ENCODE peak calls at places on chromosomes 16 and 17, in ten cellular contexts. One of them, this sample, is unnamed.

GRCh38 chr17:63826468-63827001 is 696 bp upstream of the PSMC5 start:
- DNase-seq in colonic mucosa: no peak
- DNase-seq in non-pigmented ciliary epithelial cell: no peak
- DNase-seq in HTR-8/SVneo: peak; percentile 42
- DNase-seq in stimulated activated CD4-positive, alpha-beta T cell treated with anti-CD3 and anti-CD28 coated beads, Interleukin-1b, Interleukin-23, amount 100 ng/mL, for 24 hours: no peak
- DNase-seq in stimulated activated naive CD8-positive, alpha-beta T cell treated with anti-CD3 and anti-CD28 coated beads, Interleukin-15, Interleukin-2, amounts not matched to agents 100 U/mL and 50 U/mL, for 24 hours: no peak
- DNase-seq in thoracic aorta: no peak
- DNase-seq in activated naive CD4-positive, alpha-beta T cell: no peak
- DNase-seq in activated CD8-positive, alpha-beta memory T cell treated with anti-CD3 and anti-CD28 coated beads for 1 hour: no peak
- DNase-seq in NCI-H345: no peak
- DNase-seq in this sample: no peak

GRCh38 chr17:3927628-3928010 is 11.4 kb upstream of the P2RX1 start:
- DNase-seq in activated CD8-positive, alpha-beta memory T cell treated with anti-CD3 and anti-CD28 coated beads for 1 hour: no peak
- DNase-seq in stimulated activated naive CD8-positive, alpha-beta T cell treated with anti-CD3 and anti-CD28 coated beads, Interleukin-15, Interleukin-2, amounts not matched to agents 100 U/mL and 50 U/mL, for 24 hours: no peak
- DNase-seq in thoracic aorta: no peak
- DNase-seq in non-pigmented ciliary epithelial cell: no peak
- DNase-seq in HTR-8/SVneo: no peak
- DNase-seq in stimulated activated CD4-positive, alpha-beta T cell treated with anti-CD3 and anti-CD28 coated beads, Interleukin-1b, Interleukin-23, amount 100 ng/mL, for 24 hours: no peak
- DNase-seq in colonic mucosa: no peak
- DNase-seq in activated naive CD4-positive, alpha-beta T cell: no peak
- DNase-seq in NCI-H345: no peak
- DNase-seq in this sample: no peak

GRCh38 chr17:77965354-77965753 is 6.9 kb downstream of the TNRC6C start:
- DNase-seq in NCI-H345: no peak
- DNase-seq in thoracic aorta: no peak
- DNase-seq in non-pigmented ciliary epithelial cell: no peak
- DNase-seq in stimulated activated naive CD8-positive, alpha-beta T cell treated with anti-CD3 and anti-CD28 coated beads, Interleukin-15, Interleukin-2, amounts not matched to agents 100 U/mL and 50 U/mL, for 24 hours: no peak
- DNase-seq in stimulated activated CD4-positive, alpha-beta T cell treated with anti-CD3 and anti-CD28 coated beads, Interleukin-1b, Interleukin-23, amount 100 ng/mL, for 24 hours: no peak
- DNase-seq in colonic mucosa: no peak
- DNase-seq in HTR-8/SVneo: no peak
- DNase-seq in activated naive CD4-positive, alpha-beta T cell: no peak
- DNase-seq in activated CD8-positive, alpha-beta memory T cell treated with anti-CD3 and anti-CD28 coated beads for 1 hour: no peak
- DNase-seq in this sample: no peak

GRCh38 chr16:58499615-58500328 is at the start of gene NDRG4:
- DNase-seq in activated CD8-positive, alpha-beta memory T cell treated with anti-CD3 and anti-CD28 coated beads for 1 hour: no peak
- DNase-seq in stimulated activated naive CD8-positive, alpha-beta T cell treated with anti-CD3 and anti-CD28 coated beads, Interleukin-15, Interleukin-2, amounts not matched to agents 100 U/mL and 50 U/mL, for 24 hours: peak; percentile 47
- DNase-seq in non-pigmented ciliary epithelial cell: peak; percentile 55
- DNase-seq in activated naive CD4-positive, alpha-beta T cell: no peak
- DNase-seq in thoracic aorta: no peak
- DNase-seq in colonic mucosa: peak; percentile 54
- DNase-seq in stimulated activated CD4-positive, alpha-beta T cell treated with anti-CD3 and anti-CD28 coated beads, Interleukin-1b, Interleukin-23, amount 100 ng/mL, for 24 hours: no peak
- DNase-seq in HTR-8/SVneo: peak; percentile 83
- DNase-seq in NCI-H345: peak; percentile 94
- DNase-seq in this sample: peak; percentile 86

GRCh38 chr17:48645639-48646182 is 19.6 kb upstream of the HOXB9 start:
- DNase-seq in activated CD8-positive, alpha-beta memory T cell treated with anti-CD3 and anti-CD28 coated beads for 1 hour: no peak
- DNase-seq in colonic mucosa: peak; percentile 32
- DNase-seq in HTR-8/SVneo: no peak
- DNase-seq in stimulated activated CD4-positive, alpha-beta T cell treated with anti-CD3 and anti-CD28 coated beads, Interleukin-1b, Interleukin-23, amount 100 ng/mL, for 24 hours: no peak
- DNase-seq in NCI-H345: no peak
- DNase-seq in stimulated activated naive CD8-positive, alpha-beta T cell treated with anti-CD3 and anti-CD28 coated beads, Interleukin-15, Interleukin-2, amounts not matched to agents 100 U/mL and 50 U/mL, for 24 hours: no peak
- DNase-seq in thoracic aorta: no peak
- DNase-seq in non-pigmented ciliary epithelial cell: no peak
- DNase-seq in activated naive CD4-positive, alpha-beta T cell: no peak
- DNase-seq in this sample: no peak

GRCh38 chr16:4701791-4702465 is 8.6 kb downstream of the NUDT16L1 start:
- DNase-seq in non-pigmented ciliary epithelial cell: no peak
- DNase-seq in activated naive CD4-positive, alpha-beta T cell: no peak
- DNase-seq in thoracic aorta: no peak
- DNase-seq in stimulated activated CD4-positive, alpha-beta T cell treated with anti-CD3 and anti-CD28 coated beads, Interleukin-1b, Interleukin-23, amount 100 ng/mL, for 24 hours: no peak
- DNase-seq in HTR-8/SVneo: no peak
- DNase-seq in colonic mucosa: peak; percentile 62
- DNase-seq in activated CD8-positive, alpha-beta memory T cell treated with anti-CD3 and anti-CD28 coated beads for 1 hour: no peak
- DNase-seq in stimulated activated naive CD8-positive, alpha-beta T cell treated with anti-CD3 and anti-CD28 coated beads, Interleukin-15, Interleukin-2, amounts not matched to agents 100 U/mL and 50 U/mL, for 24 hours: no peak
- DNase-seq in NCI-H345: no peak
- DNase-seq in this sample: no peak

GRCh38 chr17:78610951-78611511 is 33.8 kb upstream of the DNAH17 start:
- DNase-seq in stimulated activated CD4-positive, alpha-beta T cell treated with anti-CD3 and anti-CD28 coated beads, Interleukin-1b, Interleukin-23, amount 100 ng/mL, for 24 hours: no peak
- DNase-seq in thoracic aorta: no peak
- DNase-seq in activated naive CD4-positive, alpha-beta T cell: no peak
- DNase-seq in non-pigmented ciliary epithelial cell: no peak
- DNase-seq in NCI-H345: no peak
- DNase-seq in stimulated activated naive CD8-positive, alpha-beta T cell treated with anti-CD3 and anti-CD28 coated beads, Interleukin-15, Interleukin-2, amounts not matched to agents 100 U/mL and 50 U/mL, for 24 hours: no peak
- DNase-seq in activated CD8-positive, alpha-beta memory T cell treated with anti-CD3 and anti-CD28 coated beads for 1 hour: no peak
- DNase-seq in colonic mucosa: no peak
- DNase-seq in HTR-8/SVneo: no peak
- DNase-seq in this sample: no peak

GRCh38 chr17:58318627-58319180 is 9.9 kb downstream of the TSPOAP1 start:
- DNase-seq in activated CD8-positive, alpha-beta memory T cell treated with anti-CD3 and anti-CD28 coated beads for 1 hour: no peak
- DNase-seq in colonic mucosa: no peak
- DNase-seq in HTR-8/SVneo: no peak
- DNase-seq in stimulated activated CD4-positive, alpha-beta T cell treated with anti-CD3 and anti-CD28 coated beads, Interleukin-1b, Interleukin-23, amount 100 ng/mL, for 24 hours: no peak
- DNase-seq in activated naive CD4-positive, alpha-beta T cell: no peak
- DNase-seq in non-pigmented ciliary epithelial cell: no peak
- DNase-seq in thoracic aorta: no peak
- DNase-seq in NCI-H345: no peak
- DNase-seq in stimulated activated naive CD8-positive, alpha-beta T cell treated with anti-CD3 and anti-CD28 coated beads, Interleukin-15, Interleukin-2, amounts not matched to agents 100 U/mL and 50 U/mL, for 24 hours: no peak
- DNase-seq in this sample: no peak

GRCh38 chr17:59355695-59356323 is 24.4 kb downstream of the YPEL2 start:
- DNase-seq in stimulated activated CD4-positive, alpha-beta T cell treated with anti-CD3 and anti-CD28 coated beads, Interleukin-1b, Interleukin-23, amount 100 ng/mL, for 24 hours: no peak
- DNase-seq in stimulated activated naive CD8-positive, alpha-beta T cell treated with anti-CD3 and anti-CD28 coated beads, Interleukin-15, Interleukin-2, amounts not matched to agents 100 U/mL and 50 U/mL, for 24 hours: no peak
- DNase-seq in non-pigmented ciliary epithelial cell: no peak
- DNase-seq in NCI-H345: no peak
- DNase-seq in HTR-8/SVneo: no peak
- DNase-seq in colonic mucosa: no peak
- DNase-seq in thoracic aorta: no peak
- DNase-seq in activated naive CD4-positive, alpha-beta T cell: no peak
- DNase-seq in activated CD8-positive, alpha-beta memory T cell treated with anti-CD3 and anti-CD28 coated beads for 1 hour: no peak
- DNase-seq in this sample: no peak

GRCh38 chr17:35791681-35792350 is 3.6 kb downstream of the MMP28 start:
- DNase-seq in thoracic aorta: no peak
- DNase-seq in activated naive CD4-positive, alpha-beta T cell: no peak
- DNase-seq in NCI-H345: no peak
- DNase-seq in colonic mucosa: no peak
- DNase-seq in activated CD8-positive, alpha-beta memory T cell treated with anti-CD3 and anti-CD28 coated beads for 1 hour: no peak
- DNase-seq in stimulated activated naive CD8-positive, alpha-beta T cell treated with anti-CD3 and anti-CD28 coated beads, Interleukin-15, Interleukin-2, amounts not matched to agents 100 U/mL and 50 U/mL, for 24 hours: no peak
- DNase-seq in HTR-8/SVneo: no peak
- DNase-seq in stimulated activated CD4-positive, alpha-beta T cell treated with anti-CD3 and anti-CD28 coated beads, Interleukin-1b, Interleukin-23, amount 100 ng/mL, for 24 hours: no peak
- DNase-seq in non-pigmented ciliary epithelial cell: no peak
- DNase-seq in this sample: no peak

GRCh38 chr16:57038151-57038550 is 48.8 kb downstream of the NLRC5 start:
- DNase-seq in activated CD8-positive, alpha-beta memory T cell treated with anti-CD3 and anti-CD28 coated beads for 1 hour: no peak
- DNase-seq in colonic mucosa: no peak
- DNase-seq in stimulated activated CD4-positive, alpha-beta T cell treated with anti-CD3 and anti-CD28 coated beads, Interleukin-1b, Interleukin-23, amount 100 ng/mL, for 24 hours: no peak
- DNase-seq in activated naive CD4-positive, alpha-beta T cell: no peak
- DNase-seq in stimulated activated naive CD8-positive, alpha-beta T cell treated with anti-CD3 and anti-CD28 coated beads, Interleukin-15, Interleukin-2, amounts not matched to agents 100 U/mL and 50 U/mL, for 24 hours: no peak
- DNase-seq in NCI-H345: no peak
- DNase-seq in thoracic aorta: no peak
- DNase-seq in non-pigmented ciliary epithelial cell: peak; percentile 32
- DNase-seq in HTR-8/SVneo: no peak
- DNase-seq in this sample: no peak

GRCh38 chr17:9211133-9211765 is 189.9 kb downstream of the NTN1 start:
- DNase-seq in thoracic aorta: no peak
- DNase-seq in NCI-H345: peak; percentile 18
- DNase-seq in non-pigmented ciliary epithelial cell: no peak
- DNase-seq in colonic mucosa: no peak
- DNase-seq in stimulated activated naive CD8-positive, alpha-beta T cell treated with anti-CD3 and anti-CD28 coated beads, Interleukin-15, Interleukin-2, amounts not matched to agents 100 U/mL and 50 U/mL, for 24 hours: no peak
- DNase-seq in HTR-8/SVneo: no peak
- DNase-seq in stimulated activated CD4-positive, alpha-beta T cell treated with anti-CD3 and anti-CD28 coated beads, Interleukin-1b, Interleukin-23, amount 100 ng/mL, for 24 hours: no peak
- DNase-seq in activated naive CD4-positive, alpha-beta T cell: no peak
- DNase-seq in activated CD8-positive, alpha-beta memory T cell treated with anti-CD3 and anti-CD28 coated beads for 1 hour: no peak
- DNase-seq in this sample: no peak